ENCODE peak calls at places on chromosomes 4 and X, in seven cellular contexts. One of them, this sample, is unnamed.

GRCh38 chr4:113893546-113893945 is 85.9 kb downstream of the ARSJ start:
- DNase-seq in BJ: no peak
- DNase-seq in RWPE2: no peak
- DNase-seq in kidney epithelial cell: no peak
- DNase-seq in fibroblast of pulmonary artery: peak; percentile 34
- DNase-seq in neural crest cell: no peak
- DNase-seq in spleen: no peak
- DNase-seq in this sample: no peak

GRCh38 chr4:72670521-72670920 is 101.5 kb upstream of the ADAMTS3 start:
- DNase-seq in fibroblast of pulmonary artery: no peak
- DNase-seq in BJ: no peak
- DNase-seq in RWPE2: no peak
- DNase-seq in kidney epithelial cell: no peak
- DNase-seq in spleen: no peak
- DNase-seq in neural crest cell: no peak
- DNase-seq in this sample: no peak

GRCh38 chr4:146246381-146246780 is 32.0 kb downstream of the REELD1 start:
- DNase-seq in BJ: no peak
- DNase-seq in fibroblast of pulmonary artery: no peak
- DNase-seq in neural crest cell: no peak
- DNase-seq in kidney epithelial cell: no peak
- DNase-seq in RWPE2: no peak
- DNase-seq in spleen: no peak
- DNase-seq in this sample: no peak

GRCh38 chr4:101835121-101835904 is 44.8 kb downstream of the BANK1 start:
- DNase-seq in fibroblast of pulmonary artery: peak; percentile 91
- DNase-seq in RWPE2: no peak
- DNase-seq in kidney epithelial cell: peak; percentile 25
- DNase-seq in neural crest cell: no peak
- DNase-seq in BJ: peak; percentile 15
- DNase-seq in spleen: no peak
- DNase-seq in this sample: no peak

GRCh38 chrX:49273181-49273727 is 3.7 kb downstream of the PPP1R3F start:
- DNase-seq in kidney epithelial cell: no peak
- DNase-seq in spleen: peak; percentile 47
- DNase-seq in fibroblast of pulmonary artery: no peak
- DNase-seq in RWPE2: no peak
- DNase-seq in BJ: no peak
- DNase-seq in neural crest cell: no peak
- DNase-seq in this sample: no peak

GRCh38 chr4:140637836-140638235 is 69.1 kb upstream of the UCP1 start:
- DNase-seq in neural crest cell: peak; percentile 28
- DNase-seq in RWPE2: no peak
- DNase-seq in fibroblast of pulmonary artery: peak; percentile 42
- DNase-seq in kidney epithelial cell: no peak
- DNase-seq in BJ: no peak
- DNase-seq in spleen: no peak
- DNase-seq in this sample: no peak

GRCh38 chr4:7266525-7267292 is 74.4 kb downstream of the SORCS2 start:
- DNase-seq in spleen: no peak
- DNase-seq in fibroblast of pulmonary artery: peak; percentile 63
- DNase-seq in neural crest cell: no peak
- DNase-seq in kidney epithelial cell: peak; percentile 71
- DNase-seq in BJ: peak; percentile 41
- DNase-seq in RWPE2: peak; percentile 83
- DNase-seq in this sample: no peak

GRCh38 chrX:131752493-131753198 is 208.8 kb downstream of the OR13H1 start:
- DNase-seq in fibroblast of pulmonary artery: no peak
- DNase-seq in RWPE2: no peak
- DNase-seq in BJ: no peak
- DNase-seq in neural crest cell: no peak
- DNase-seq in kidney epithelial cell: no peak
- DNase-seq in spleen: peak; percentile 84
- DNase-seq in this sample: no peak

GRCh38 chrX:36856849-36857248 is 151.3 kb upstream of the FAM47C start:
- DNase-seq in fibroblast of pulmonary artery: peak; percentile 3
- DNase-seq in neural crest cell: no peak
- DNase-seq in BJ: no peak
- DNase-seq in RWPE2: no peak
- DNase-seq in kidney epithelial cell: no peak
- DNase-seq in spleen: no peak
- DNase-seq in this sample: no peak

GRCh38 chr4:54677416-54677815 is 19.7 kb downstream of the KIT start:
- DNase-seq in kidney epithelial cell: no peak
- DNase-seq in RWPE2: no peak
- DNase-seq in BJ: no peak
- DNase-seq in spleen: no peak
- DNase-seq in neural crest cell: no peak
- DNase-seq in fibroblast of pulmonary artery: no peak
- DNase-seq in this sample: no peak

GRCh38 chrX:64975491-64975890 is 759 bp downstream of the ZC4H2 start:
- DNase-seq in fibroblast of pulmonary artery: peak; percentile 15
- DNase-seq in kidney epithelial cell: no peak
- DNase-seq in spleen: peak; percentile 80
- DNase-seq in BJ: no peak
- DNase-seq in neural crest cell: peak; percentile 29
- DNase-seq in RWPE2: no peak
- DNase-seq in this sample: peak; percentile 13

GRCh38 chr4:7239101-7239820 is 46.9 kb downstream of the SORCS2 start:
- DNase-seq in neural crest cell: no peak
- DNase-seq in RWPE2: no peak
- DNase-seq in spleen: no peak
- DNase-seq in kidney epithelial cell: no peak
- DNase-seq in fibroblast of pulmonary artery: no peak
- DNase-seq in BJ: no peak
- DNase-seq in this sample: no peak

GRCh38 chr4:128177376-128177959 is 110.1 kb downstream of the PGRMC2 start:
- DNase-seq in RWPE2: no peak
- DNase-seq in BJ: no peak
- DNase-seq in spleen: no peak
- DNase-seq in kidney epithelial cell: peak; percentile 7
- DNase-seq in neural crest cell: no peak
- DNase-seq in fibroblast of pulmonary artery: no peak
- DNase-seq in this sample: no peak

GRCh38 chr4:242121-242848 is 63.0 kb downstream of the ZNF732 start:
- DNase-seq in fibroblast of pulmonary artery: peak; percentile 70
- DNase-seq in BJ: no peak
- DNase-seq in RWPE2: no peak
- DNase-seq in spleen: peak; percentile 89
- DNase-seq in kidney epithelial cell: no peak
- DNase-seq in neural crest cell: no peak
- DNase-seq in this sample: peak; percentile 61

GRCh38 chr4:79198886-79199591 is 126.8 kb downstream of the NAA11 start:
- DNase-seq in RWPE2: no peak
- DNase-seq in neural crest cell: no peak
- DNase-seq in spleen: no peak
- DNase-seq in BJ: no peak
- DNase-seq in kidney epithelial cell: no peak
- DNase-seq in fibroblast of pulmonary artery: no peak
- DNase-seq in this sample: no peak

GRCh38 chr4:2384245-2384644 is 34.2 kb downstream of the ZFYVE28 start:
- DNase-seq in kidney epithelial cell: no peak
- DNase-seq in spleen: no peak
- DNase-seq in RWPE2: no peak
- DNase-seq in BJ: no peak
- DNase-seq in neural crest cell: no peak
- DNase-seq in fibroblast of pulmonary artery: no peak
- DNase-seq in this sample: no peak

GRCh38 chrX:10986616-10987015 is 124.5 kb upstream of the HCCS start:
- DNase-seq in fibroblast of pulmonary artery: no peak
- DNase-seq in neural crest cell: no peak
- DNase-seq in kidney epithelial cell: no peak
- DNase-seq in RWPE2: no peak
- DNase-seq in BJ: no peak
- DNase-seq in spleen: no peak
- DNase-seq in this sample: no peak

GRCh38 chr4:87425711-87426110 is 3.3 kb downstream of the NUDT9 start:
- DNase-seq in fibroblast of pulmonary artery: no peak
- DNase-seq in spleen: no peak
- DNase-seq in RWPE2: no peak
- DNase-seq in BJ: no peak
- DNase-seq in kidney epithelial cell: no peak
- DNase-seq in neural crest cell: no peak
- DNase-seq in this sample: no peak

GRCh38 chr4:167233523-167234387 is 539 bp downstream of the SPOCK3 start:
- DNase-seq in neural crest cell: peak; percentile 12
- DNase-seq in BJ: no peak
- DNase-seq in spleen: no peak
- DNase-seq in kidney epithelial cell: no peak
- DNase-seq in fibroblast of pulmonary artery: peak; percentile 11
- DNase-seq in RWPE2: no peak
- DNase-seq in this sample: no peak

GRCh38 chr4:2296621-2297601 is 35.0 kb upstream of the MXD4 start:
- DNase-seq in RWPE2: no peak
- DNase-seq in neural crest cell: no peak
- DNase-seq in spleen: peak; percentile 78
- DNase-seq in BJ: no peak
- DNase-seq in fibroblast of pulmonary artery: no peak
- DNase-seq in kidney epithelial cell: no peak
- DNase-seq in this sample: no peak

GRCh38 chrX:70353524-70353923 is 63.6 kb downstream of the KIF4A start:
- DNase-seq in BJ: no peak
- DNase-seq in spleen: no peak
- DNase-seq in kidney epithelial cell: no peak
- DNase-seq in fibroblast of pulmonary artery: no peak
- DNase-seq in neural crest cell: no peak
- DNase-seq in RWPE2: no peak
- DNase-seq in this sample: no peak

GRCh38 chr4:67393699-67394281 is 151.5 kb downstream of the CENPC start:
- DNase-seq in spleen: no peak
- DNase-seq in fibroblast of pulmonary artery: peak; percentile 66
- DNase-seq in kidney epithelial cell: no peak
- DNase-seq in BJ: no peak
- DNase-seq in RWPE2: no peak
- DNase-seq in neural crest cell: peak; percentile 30
- DNase-seq in this sample: no peak

GRCh38 chr4:139084425-139085093 is 69.0 kb downstream of the NOCT start:
- DNase-seq in fibroblast of pulmonary artery: peak; percentile 16
- DNase-seq in kidney epithelial cell: no peak
- DNase-seq in RWPE2: no peak
- DNase-seq in BJ: no peak
- DNase-seq in spleen: peak; percentile 97
- DNase-seq in neural crest cell: no peak
- DNase-seq in this sample: no peak

GRCh38 chr4:139083533-139084424 is 68.2 kb downstream of the NOCT start:
- DNase-seq in RWPE2: peak; percentile 94
- DNase-seq in BJ: no peak
- DNase-seq in fibroblast of pulmonary artery: peak; percentile 92
- DNase-seq in kidney epithelial cell: peak; percentile 65
- DNase-seq in neural crest cell: peak; percentile 73
- DNase-seq in spleen: peak; percentile 94
- DNase-seq in this sample: peak; percentile 73

GRCh38 chr4:139082750-139083532 is 67.4 kb downstream of the NOCT start:
- DNase-seq in spleen: peak; percentile 98
- DNase-seq in kidney epithelial cell: peak; percentile 92
- DNase-seq in BJ: peak; percentile 95
- DNase-seq in neural crest cell: peak; percentile 80
- DNase-seq in RWPE2: peak; percentile 92
- DNase-seq in fibroblast of pulmonary artery: peak; percentile 97
- DNase-seq in this sample: peak; percentile 91

GRCh38 chr4:139085141-139085540 is 69.6 kb downstream of the NOCT start:
- DNase-seq in BJ: no peak
- DNase-seq in neural crest cell: no peak
- DNase-seq in kidney epithelial cell: no peak
- DNase-seq in spleen: no peak
- DNase-seq in RWPE2: no peak
- DNase-seq in fibroblast of pulmonary artery: peak; percentile 42
- DNase-seq in this sample: no peak
- TF ChIP-seq CTCF in BJ: peak; percentile 29
- TF ChIP-seq CTCF in neural crest cell: peak; percentile 55
- TF ChIP-seq CTCF in kidney epithelial cell: peak; percentile 28
- TF ChIP-seq CTCF in spleen: peak; percentile 11
- TF ChIP-seq CTCF in RWPE2: peak; percentile 54
- TF ChIP-seq CTCF in fibroblast of pulmonary artery: peak; percentile 40
- TF ChIP-seq CTCF in this sample: no peak

DNA sequence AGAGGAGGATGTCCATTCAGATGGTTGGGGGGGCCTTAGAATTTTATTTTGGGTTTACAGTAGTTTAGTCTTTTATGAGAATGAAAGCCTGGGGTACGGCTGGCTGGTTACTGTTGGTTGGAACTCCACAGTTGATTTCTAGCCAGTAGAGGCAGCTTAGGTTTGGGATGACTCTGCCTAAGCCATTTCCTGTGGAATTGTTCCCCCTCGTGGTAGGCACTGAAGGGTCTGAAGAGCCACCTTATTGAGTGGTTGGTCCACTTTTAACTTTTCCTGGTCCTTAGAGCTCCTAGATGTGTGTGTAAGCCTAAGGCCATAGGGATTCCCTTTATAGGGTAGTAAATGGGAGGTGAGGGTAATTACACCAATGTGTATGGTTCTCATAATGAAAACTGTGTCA is 19.7 kb downstream of the SPIN3 start:
- DNase-seq in neural crest cell: no peak
- DNase-seq in spleen: no peak
- DNase-seq in kidney epithelial cell: no peak
- DNase-seq in RWPE2: no peak
- DNase-seq in fibroblast of pulmonary artery: peak; percentile 16
- DNase-seq in BJ: no peak
- DNase-seq in this sample: no peak
- TF ChIP-seq CTCF in neural crest cell: no peak
- TF ChIP-seq CTCF in spleen: no peak
- TF ChIP-seq CTCF in kidney epithelial cell: no peak
- TF ChIP-seq CTCF in RWPE2: no peak
- TF ChIP-seq CTCF in fibroblast of pulmonary artery: peak; percentile 14
- TF ChIP-seq CTCF in BJ: no peak
- TF ChIP-seq CTCF in this sample: no peak

GRCh38 chrX:125319646-125320521 is at the start of gene TEX13C:
- DNase-seq in neural crest cell: no peak
- DNase-seq in spleen: no peak
- DNase-seq in fibroblast of pulmonary artery: no peak
- DNase-seq in kidney epithelial cell: no peak
- DNase-seq in RWPE2: no peak
- DNase-seq in BJ: no peak
- DNase-seq in this sample: no peak
- TF ChIP-seq CTCF in neural crest cell: no peak
- TF ChIP-seq CTCF in spleen: no peak
- TF ChIP-seq CTCF in fibroblast of pulmonary artery: no peak
- TF ChIP-seq CTCF in kidney epithelial cell: no peak
- TF ChIP-seq CTCF in RWPE2: no peak
- TF ChIP-seq CTCF in BJ: no peak
- TF ChIP-seq CTCF in this sample: no peak

DNA sequence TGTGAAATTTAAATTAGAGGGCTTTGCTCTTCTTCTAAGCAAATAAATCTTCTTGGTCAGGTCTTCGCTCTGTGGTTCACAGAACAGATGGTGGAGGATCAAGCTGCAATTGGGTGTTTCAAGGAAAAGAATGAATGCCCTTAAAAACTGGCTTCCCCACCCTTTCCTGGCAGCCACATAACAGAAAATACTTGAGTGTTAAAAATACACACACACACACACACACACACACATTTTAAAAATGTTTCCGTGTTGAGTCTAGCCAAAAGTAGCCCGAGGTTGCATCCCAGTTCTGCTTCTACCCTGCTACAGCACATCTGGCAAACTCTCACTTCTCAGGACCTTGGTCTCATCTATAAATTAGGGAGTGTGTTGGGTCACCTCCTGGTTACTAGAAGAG is 56.7 kb upstream of the FGFBP2 start:
- DNase-seq in BJ: no peak
- DNase-seq in RWPE2: no peak
- DNase-seq in neural crest cell: no peak
- DNase-seq in fibroblast of pulmonary artery: no peak
- DNase-seq in spleen: no peak
- DNase-seq in kidney epithelial cell: no peak
- DNase-seq in this sample: no peak
- TF ChIP-seq CTCF in BJ: no peak
- TF ChIP-seq CTCF in RWPE2: no peak
- TF ChIP-seq CTCF in neural crest cell: no peak
- TF ChIP-seq CTCF in fibroblast of pulmonary artery: no peak
- TF ChIP-seq CTCF in spleen: no peak
- TF ChIP-seq CTCF in kidney epithelial cell: no peak
- TF ChIP-seq CTCF in this sample: no peak

This sample was measured in natural killer cell.